ENCODE peak calls at places on chromosomes 6 and 20, in six cellular contexts. C is iPS-NIHi11, R is left ventricle myocardium inferior, V is head of caudate nucleus, T is caudate nucleus, S is AG10803. P is an unnamed sample.

GRCh38 chr6:53496797-53497196 is 48.1 kb downstream of the GCLC start:
- DNase-seq in C (no peak), S (peak), T (no peak), V (no peak), R (no peak), P (peak)

GRCh38 chr6:134517145-134517658 is 199.3 kb upstream of the SGK1 start:
- DNase-seq in S (peak), C (peak), R (peak), V (no peak), T (peak), P (peak)

GRCh38 chr20:11976966-11977365 is 59.3 kb downstream of the BTBD3 start:
- DNase-seq in S (no peak), C (no peak), V (no peak), T (no peak), R (no peak), P (no peak)

GRCh38 chr6:41584668-41585205 is 38.6 kb downstream of the FOXP4 start:
- DNase-seq in R (no peak), T (no peak), S (no peak), C (peak), V (no peak), P (no peak)

GRCh38 chr6:118548136-118548535 is at the start of gene PLN:
- DNase-seq in C (no peak), T (no peak), S (no peak), R (no peak), V (no peak), P (no peak)

GRCh38 chr6:30568245-30568644 is 3.0 kb upstream of the ABCF1 start:
- DNase-seq in C (no peak), R (no peak), S (no peak), T (peak), V (peak), P (no peak)

GRCh38 chr6:47729019-47729418 is 30.6 kb downstream of the ADGRF4 start:
- DNase-seq in V (no peak), S (no peak), R (no peak), C (no peak), T (no peak), P (no peak)

GRCh38 chr20:10668677-10669368 is 5.0 kb downstream of the JAG1 start:
- DNase-seq in T (no peak), S (no peak), R (no peak), V (no peak), C (no peak), P (no peak)

GRCh38 chr20:60254901-60255411 is 296.7 kb downstream of the CDH26 start:
- DNase-seq in C (no peak), T (no peak), V (no peak), R (no peak), S (peak), P (peak)

GRCh38 chr6:150299873-150300485 is 68.8 kb upstream of the IYD start:
- DNase-seq in C (no peak), T (no peak), V (no peak), S (no peak), R (peak), P (no peak)

P was measured in EL.